ENCODE peak calls at places on chromosomes 11 and 22, in four cellular contexts. J is HFFc6, B is hepatocyte, T is glutamatergic neuron. D is an unnamed sample.

GRCh38 chr11:121889168-121889567 is 226.8 kb downstream of the BLID start:
- DNase-seq in T (no peak), J (no peak), B (no peak), D (no peak)

GRCh38 chr22:30201970-30202369 is 44.6 kb downstream of the LIF start:
- DNase-seq in B (no peak), T (no peak), J (peak), D (no peak)

GRCh38 chr22:44601189-44601588 is 100.8 kb upstream of the PRR5 start:
- DNase-seq in B (no peak), T (no peak), J (no peak), D (no peak)

GRCh38 chr11:102802341-102802740 is 4.4 kb upstream of the MMP1 start:
- DNase-seq in J (peak), T (no peak), B (no peak), D (no peak)

GRCh38 chr11:72220696-72221363 is 3.7 kb upstream of the INPPL1 start:
- DNase-seq in T (no peak), B (no peak), J (no peak), D (no peak)

GRCh38 chr11:68792400-68792955 is 41.2 kb upstream of the TESMIN start:
- DNase-seq in J (no peak), T (no peak), B (peak), D (no peak)

GRCh38 chr11:120660024-120660565 is 148.5 kb downstream of the GRIK4 start:
- DNase-seq in B (peak), J (no peak), T (peak), D (peak)

GRCh38 chr11:115504279-115505158 is at the start of gene CADM1:
- DNase-seq in B (peak), T (peak), J (peak), D (peak)

GRCh38 chr11:60951909-60952741 is at the start of gene SLC15A3:
- DNase-seq in T (no peak), J (no peak), B (no peak), D (no peak)

GRCh38 chr11:130379276-130379675 is 49.1 kb downstream of the ADAMTS8 start:
- DNase-seq in B (no peak), J (no peak), T (no peak), D (no peak)

GRCh38 chr11:118531597-118532084 is 649 bp downstream of the TMEM25 start:
- DNase-seq in T (no peak), B (no peak), J (no peak), D (no peak)

GRCh38 chr22:37128555-37129281 is 19.2 kb upstream of the TMPRSS6 start:
- DNase-seq in B (no peak), J (no peak), T (no peak), D (no peak)

GRCh38 chr11:104164028-104164520 is at the start of gene PDGFD:
- DNase-seq in T (peak), J (peak), B (peak), D (no peak)

GRCh38 chr22:32957093-32957835 is 100.9 kb downstream of the SYN3 start:
- DNase-seq in T (no peak), B (peak), J (no peak), D (no peak)

GRCh38 chr11:3136542-3137455 is 28.3 kb downstream of the OSBPL5 start:
- DNase-seq in J (no peak), T (no peak), B (no peak), D (no peak)

GRCh38 chr11:34732831-34733230 is 111.9 kb downstream of the EHF start:
- DNase-seq in B (no peak), T (no peak), J (no peak), D (no peak)

GRCh38 chr22:35400335-35400680 is 368 bp downstream of the MCM5 start:
- DNase-seq in T (peak), B (no peak), J (no peak), D (no peak)

GRCh38 chr22:35397095-35397904 is 2.6 kb upstream of the MCM5 start:
- DNase-seq in T (no peak), J (no peak), B (peak), D (no peak)

GRCh38 chr22:35399678-35400334 is at the start of gene MCM5:
- DNase-seq in B (peak), J (peak), T (peak), D (peak)

GRCh38 chr22:35398574-35398973 is 1.4 kb upstream of the MCM5 start:
- DNase-seq in T (no peak), J (no peak), B (no peak), D (no peak)

DNA sequence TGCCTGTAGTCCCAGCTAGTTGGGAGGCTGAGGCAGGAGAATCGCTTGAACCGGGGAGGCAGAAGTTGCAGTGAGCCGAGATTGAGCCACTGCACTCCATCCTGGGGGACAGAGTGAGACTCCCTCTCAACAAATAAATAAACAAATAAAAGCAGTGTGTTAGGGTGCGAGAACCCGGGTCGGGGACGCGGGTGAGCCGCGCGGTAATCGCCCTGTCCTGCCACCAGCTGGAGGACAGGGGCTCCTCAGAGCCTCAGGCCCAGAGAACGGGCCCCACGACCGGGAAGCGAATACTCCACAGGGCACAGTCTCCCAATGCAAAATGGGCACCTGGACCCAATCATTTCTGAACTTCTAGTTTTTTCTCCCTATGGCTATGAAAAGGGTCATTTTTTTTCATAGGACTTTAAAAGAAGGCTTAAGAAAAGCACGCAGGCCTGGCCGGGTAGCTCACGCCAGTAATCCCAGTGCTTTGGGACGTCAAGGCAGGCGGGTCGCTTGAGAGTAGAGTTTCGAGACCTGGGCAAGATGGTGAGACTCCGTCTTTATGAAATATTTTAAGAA is 744 bp upstream of the MCM5 start:
- DNase-seq in J (no peak), B (no peak), T (no peak), D (no peak)
- TF ChIP-seq CTCF in J (no peak), B (no peak), T (no peak), D (no peak)

DNA sequence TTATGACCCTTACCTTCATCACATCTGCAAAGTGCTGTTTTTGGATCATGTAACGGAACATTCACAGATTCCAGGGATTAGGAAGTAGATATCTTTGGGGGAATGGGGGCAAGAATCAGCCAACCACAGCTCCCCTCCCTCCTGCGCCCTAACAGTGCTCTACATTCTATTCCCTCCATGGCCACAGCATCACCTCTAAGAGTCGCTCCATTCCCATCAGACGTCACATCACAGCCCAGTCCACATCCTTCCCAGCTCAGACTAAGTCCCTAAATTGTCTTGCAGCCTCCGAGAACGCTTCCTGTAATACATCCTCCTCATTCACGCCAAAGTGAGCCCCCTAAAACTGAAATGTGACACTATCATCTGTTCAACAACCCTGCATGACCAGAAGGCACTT is 5.9 kb downstream of the SCGB1D1 start:
- DNase-seq in T (no peak), J (no peak), B (no peak), D (no peak)
- TF ChIP-seq CTCF in T (no peak), J (no peak), B (no peak), D (no peak)

DNA sequence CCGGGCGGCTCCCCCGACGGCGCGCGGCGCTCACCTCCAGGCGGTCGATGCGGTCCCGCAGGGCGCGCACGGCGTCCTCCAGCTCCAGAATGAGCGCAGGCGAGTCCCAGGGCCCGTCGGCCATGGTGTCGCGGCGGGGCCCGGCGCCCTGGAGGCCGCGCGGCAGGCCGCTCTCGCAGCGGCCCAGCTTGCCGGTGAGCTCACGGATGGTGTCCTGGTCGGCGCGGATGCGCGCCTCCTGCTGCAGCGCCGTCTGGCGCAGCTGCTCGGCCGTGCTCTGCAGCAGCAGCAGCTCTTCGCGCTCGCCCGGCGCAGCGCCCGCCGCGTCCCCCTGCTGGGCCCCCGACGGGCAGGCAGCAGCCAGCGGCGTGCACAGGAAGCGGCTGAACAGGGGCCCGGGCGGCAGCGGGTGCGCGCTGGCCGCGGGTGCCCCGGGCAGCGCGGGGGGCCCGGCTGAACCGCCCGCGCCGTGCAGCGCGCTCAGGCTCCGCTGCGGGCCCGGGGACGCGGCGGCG is 570 bp downstream of the NPTXR start:
- DNase-seq in B (peak), T (peak), J (peak), D (peak)
- TF ChIP-seq CTCF in B (peak), T (peak), J (peak), D (peak)

DNA sequence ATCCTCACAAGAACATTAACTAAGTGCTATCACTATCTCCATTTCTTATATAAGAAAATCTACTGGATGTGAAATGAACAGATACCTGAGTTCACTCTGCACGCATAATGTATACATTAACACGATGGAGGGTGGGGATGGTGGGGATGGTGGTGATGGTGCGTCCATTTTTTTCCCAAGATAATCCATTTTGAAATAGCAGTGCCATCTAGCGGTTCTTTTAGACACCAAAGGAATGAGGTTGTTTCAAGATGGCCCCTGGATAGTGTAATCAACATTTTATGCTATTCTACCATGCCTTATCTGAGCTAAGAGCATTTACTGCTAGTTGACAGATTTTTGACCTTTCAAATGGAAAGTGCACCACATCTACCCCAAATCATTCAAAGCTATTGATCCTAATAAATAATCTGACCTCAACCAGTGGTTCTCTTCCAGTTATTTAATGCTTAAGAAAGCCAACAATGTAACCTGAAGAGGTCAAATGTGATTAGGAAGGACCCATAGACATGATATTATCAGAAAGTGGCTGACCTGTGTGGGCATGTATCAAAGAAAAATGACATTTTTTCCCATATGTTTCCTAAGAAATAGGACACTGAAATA is 714.7 kb upstream of the TENM4 start:
- DNase-seq in B (peak), J (peak), T (peak), D (no peak)
- TF ChIP-seq CTCF in B (peak), J (peak), T (peak), D (peak)

DNA sequence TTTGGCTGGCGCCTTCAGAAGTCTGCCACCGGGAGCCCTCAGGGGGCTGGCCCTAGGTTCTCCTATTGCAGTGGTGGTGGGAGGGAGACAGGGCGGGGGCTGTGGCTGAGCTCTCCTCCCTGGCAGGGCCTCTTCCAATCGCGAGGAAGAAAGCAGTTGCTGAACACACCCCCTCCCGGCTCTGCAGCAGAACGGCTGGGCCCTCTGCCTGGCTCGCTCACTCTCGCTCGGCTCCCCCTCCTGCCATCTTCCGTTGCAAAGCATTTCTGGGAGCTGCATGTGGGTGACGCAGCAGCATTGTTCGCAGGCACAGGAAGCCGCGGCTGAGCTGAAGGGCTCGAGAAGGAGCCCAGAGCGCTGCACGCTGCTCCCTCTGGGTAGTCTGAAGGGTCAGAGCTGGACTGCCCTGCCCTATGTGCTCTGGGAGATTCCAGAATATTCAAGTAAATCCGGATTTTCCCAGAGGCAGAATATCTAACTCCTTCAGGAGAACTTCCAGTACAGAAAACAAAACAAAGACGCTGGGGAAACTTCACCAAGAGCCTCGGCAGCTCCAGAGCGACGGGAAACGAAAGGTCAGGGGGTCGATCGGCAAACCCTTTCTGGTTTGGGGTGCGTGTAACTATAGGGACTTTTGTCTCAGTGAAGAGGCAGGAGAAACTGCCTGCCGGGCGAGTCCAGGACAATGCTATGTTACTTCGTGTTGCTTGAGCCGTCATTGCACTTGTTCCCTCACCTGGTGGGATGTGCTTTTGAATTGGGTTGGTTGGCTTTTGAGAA is 26.3 kb upstream of the GRK2 start:
- DNase-seq in T (peak), B (peak), J (peak), D (peak)
- TF ChIP-seq CTCF in T (no peak), B (no peak), J (peak), D (no peak)

DNA sequence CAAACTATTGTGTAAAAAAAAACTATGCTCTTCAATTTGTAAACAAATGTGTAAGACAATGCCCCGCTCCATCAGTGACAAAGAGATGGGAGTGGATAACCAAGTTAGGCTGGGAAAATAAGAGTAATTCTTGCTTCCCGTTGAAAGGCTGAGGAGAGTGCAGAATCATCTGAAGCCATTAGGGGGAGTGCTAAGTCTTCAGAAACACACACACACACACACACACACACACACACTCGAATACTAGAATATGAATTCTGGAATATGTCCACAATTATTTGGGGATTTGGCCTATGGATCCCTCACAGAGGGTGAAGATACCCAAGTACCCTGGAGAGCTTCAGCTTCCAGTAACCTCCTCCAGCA is 27.8 kb upstream of the ROBO3 start:
- DNase-seq in B (peak), J (peak), T (no peak), D (peak)
- TF ChIP-seq CTCF in B (peak), J (peak), T (no peak), D (peak)

GRCh38 chr11:76276773-76277155 is 70.5 kb upstream of the WNT11 start:
- DNase-seq in J (no peak), T (no peak), B (no peak), D (no peak)

GRCh38 chr11:76275446-76275845 is 69.1 kb upstream of the WNT11 start:
- DNase-seq in T (no peak), B (no peak), J (no peak), D (no peak)

GRCh38 chr11:76277298-76278175 is 71.2 kb upstream of the WNT11 start:
- DNase-seq in B (no peak), J (no peak), T (no peak), D (no peak)

GRCh38 chr11:76278526-76278925 is 72.2 kb upstream of the WNT11 start:
- DNase-seq in T (no peak), J (no peak), B (no peak), D (no peak)

GRCh38 chr11:76276046-76276772 is 69.9 kb upstream of the WNT11 start:
- DNase-seq in T (no peak), J (no peak), B (no peak), D (no peak)
- TF ChIP-seq CTCF in T (no peak), J (no peak), B (no peak), D (no peak)

D was measured in D721Med.